ENCODE peak calls at places on chromosomes 5 and 9, in ten cellular contexts. One of them, this sample, is unnamed.

GRCh38 chr5:100142607-100143006 is 392.6 kb upstream of the FAM174A start:
- DNase-seq in effector memory CD4-positive, alpha-beta T cell: no peak
- DNase-seq in upper lobe of right lung: no peak
- DNase-seq in PC-3: no peak
- DNase-seq in mesendoderm: no peak
- DNase-seq in fibroblast of the aortic adventitia: no peak
- DNase-seq in Caco-2: no peak
- DNase-seq in AG09309: no peak
- DNase-seq in PC-9: no peak
- DNase-seq in BE2C: no peak
- DNase-seq in this sample: no peak

GRCh38 chr5:25448190-25448621 is 803.4 kb upstream of the CDH10 start:
- DNase-seq in effector memory CD4-positive, alpha-beta T cell: no peak
- DNase-seq in upper lobe of right lung: no peak
- DNase-seq in PC-3: peak; percentile 14
- DNase-seq in mesendoderm: peak; percentile 65
- DNase-seq in fibroblast of the aortic adventitia: no peak
- DNase-seq in Caco-2: no peak
- DNase-seq in AG09309: no peak
- DNase-seq in PC-9: no peak
- DNase-seq in BE2C: no peak
- DNase-seq in this sample: no peak

GRCh38 chr5:132254321-132254977 is 3.0 kb upstream of the PDLIM4 start:
- DNase-seq in effector memory CD4-positive, alpha-beta T cell: no peak
- DNase-seq in upper lobe of right lung: peak; percentile 65
- DNase-seq in PC-3: no peak
- DNase-seq in mesendoderm: no peak
- DNase-seq in fibroblast of the aortic adventitia: peak; percentile 59
- DNase-seq in Caco-2: peak; percentile 25
- DNase-seq in AG09309: no peak
- DNase-seq in PC-9: no peak
- DNase-seq in BE2C: no peak
- DNase-seq in this sample: peak; percentile 40

GRCh38 chr5:120872292-120872691 is 408.2 kb downstream of the PRR16 start:
- DNase-seq in effector memory CD4-positive, alpha-beta T cell: no peak
- DNase-seq in upper lobe of right lung: no peak
- DNase-seq in PC-3: no peak
- DNase-seq in mesendoderm: no peak
- DNase-seq in fibroblast of the aortic adventitia: peak; percentile 15
- DNase-seq in Caco-2: no peak
- DNase-seq in AG09309: peak; percentile 2
- DNase-seq in PC-9: no peak
- DNase-seq in BE2C: no peak
- DNase-seq in this sample: no peak

GRCh38 chr5:60929024-60929423 is 15.8 kb downstream of the ERCC8 start:
- DNase-seq in effector memory CD4-positive, alpha-beta T cell: no peak
- DNase-seq in upper lobe of right lung: no peak
- DNase-seq in PC-3: no peak
- DNase-seq in mesendoderm: no peak
- DNase-seq in fibroblast of the aortic adventitia: peak; percentile 20
- DNase-seq in Caco-2: no peak
- DNase-seq in AG09309: no peak
- DNase-seq in PC-9: no peak
- DNase-seq in BE2C: no peak
- DNase-seq in this sample: no peak

GRCh38 chr9:129517006-129517405 is 103.9 kb downstream of the C9orf50 start:
- DNase-seq in effector memory CD4-positive, alpha-beta T cell: no peak
- DNase-seq in upper lobe of right lung: no peak
- DNase-seq in PC-3: no peak
- DNase-seq in mesendoderm: no peak
- DNase-seq in fibroblast of the aortic adventitia: no peak
- DNase-seq in Caco-2: no peak
- DNase-seq in AG09309: no peak
- DNase-seq in PC-9: no peak
- DNase-seq in BE2C: no peak
- DNase-seq in this sample: no peak

GRCh38 chr5:179762079-179762780 is 29.6 kb downstream of the MAML1 start:
- DNase-seq in effector memory CD4-positive, alpha-beta T cell: peak; percentile 8
- DNase-seq in upper lobe of right lung: no peak
- DNase-seq in PC-3: peak; percentile 1
- DNase-seq in mesendoderm: peak; percentile 57
- DNase-seq in fibroblast of the aortic adventitia: peak; percentile 74
- DNase-seq in Caco-2: no peak
- DNase-seq in AG09309: peak; percentile 63
- DNase-seq in PC-9: no peak
- DNase-seq in BE2C: peak; percentile 57
- DNase-seq in this sample: no peak

GRCh38 chr9:101791938-101792337 is 53.5 kb upstream of the GRIN3A start:
- DNase-seq in effector memory CD4-positive, alpha-beta T cell: no peak
- DNase-seq in upper lobe of right lung: no peak
- DNase-seq in PC-3: peak; percentile 39
- DNase-seq in mesendoderm: peak; percentile 77
- DNase-seq in fibroblast of the aortic adventitia: peak; percentile 0
- DNase-seq in Caco-2: peak; percentile 55
- DNase-seq in AG09309: no peak
- DNase-seq in PC-9: no peak
- DNase-seq in BE2C: peak; percentile 59
- DNase-seq in this sample: no peak

GRCh38 chr9:68794898-68795297 is 89.9 kb downstream of the PIP5K1B start:
- DNase-seq in effector memory CD4-positive, alpha-beta T cell: no peak
- DNase-seq in upper lobe of right lung: no peak
- DNase-seq in PC-3: no peak
- DNase-seq in mesendoderm: peak; percentile 19
- DNase-seq in fibroblast of the aortic adventitia: no peak
- DNase-seq in Caco-2: peak; percentile 81
- DNase-seq in AG09309: no peak
- DNase-seq in PC-9: peak; percentile 52
- DNase-seq in BE2C: no peak
- DNase-seq in this sample: no peak

GRCh38 chr5:31097851-31098250 is 95.6 kb upstream of the CDH6 start:
- DNase-seq in effector memory CD4-positive, alpha-beta T cell: no peak
- DNase-seq in upper lobe of right lung: no peak
- DNase-seq in PC-3: no peak
- DNase-seq in mesendoderm: no peak
- DNase-seq in fibroblast of the aortic adventitia: no peak
- DNase-seq in Caco-2: no peak
- DNase-seq in AG09309: no peak
- DNase-seq in PC-9: no peak
- DNase-seq in BE2C: no peak
- DNase-seq in this sample: no peak

GRCh38 chr5:14204785-14205321 is 61.7 kb downstream of the TRIO start:
- DNase-seq in effector memory CD4-positive, alpha-beta T cell: no peak
- DNase-seq in upper lobe of right lung: peak; percentile 74
- DNase-seq in PC-3: peak; percentile 68
- DNase-seq in mesendoderm: peak; percentile 64
- DNase-seq in fibroblast of the aortic adventitia: peak; percentile 88
- DNase-seq in Caco-2: no peak
- DNase-seq in AG09309: peak; percentile 67
- DNase-seq in PC-9: no peak
- DNase-seq in BE2C: peak; percentile 37
- DNase-seq in this sample: no peak
- H3K4me3 ChIP-seq in effector memory CD4-positive, alpha-beta T cell: no peak overlapping the region
- H3K4me3 ChIP-seq in upper lobe of right lung: peak overlapping the region; percentile 7
- H3K4me3 ChIP-seq in PC-3: peak overlapping the region; percentile 1
- H3K4me3 ChIP-seq in mesendoderm: no peak overlapping the region
- H3K4me3 ChIP-seq in fibroblast of the aortic adventitia: peak overlapping the region; percentile 54
- H3K4me3 ChIP-seq in Caco-2: no peak overlapping the region
- H3K4me3 ChIP-seq in AG09309: peak overlapping the region; percentile 6
- H3K4me3 ChIP-seq in PC-9: no peak overlapping the region
- H3K4me3 ChIP-seq in BE2C: no peak overlapping the region
- H3K4me3 ChIP-seq in this sample: no peak overlapping the region

DNA sequence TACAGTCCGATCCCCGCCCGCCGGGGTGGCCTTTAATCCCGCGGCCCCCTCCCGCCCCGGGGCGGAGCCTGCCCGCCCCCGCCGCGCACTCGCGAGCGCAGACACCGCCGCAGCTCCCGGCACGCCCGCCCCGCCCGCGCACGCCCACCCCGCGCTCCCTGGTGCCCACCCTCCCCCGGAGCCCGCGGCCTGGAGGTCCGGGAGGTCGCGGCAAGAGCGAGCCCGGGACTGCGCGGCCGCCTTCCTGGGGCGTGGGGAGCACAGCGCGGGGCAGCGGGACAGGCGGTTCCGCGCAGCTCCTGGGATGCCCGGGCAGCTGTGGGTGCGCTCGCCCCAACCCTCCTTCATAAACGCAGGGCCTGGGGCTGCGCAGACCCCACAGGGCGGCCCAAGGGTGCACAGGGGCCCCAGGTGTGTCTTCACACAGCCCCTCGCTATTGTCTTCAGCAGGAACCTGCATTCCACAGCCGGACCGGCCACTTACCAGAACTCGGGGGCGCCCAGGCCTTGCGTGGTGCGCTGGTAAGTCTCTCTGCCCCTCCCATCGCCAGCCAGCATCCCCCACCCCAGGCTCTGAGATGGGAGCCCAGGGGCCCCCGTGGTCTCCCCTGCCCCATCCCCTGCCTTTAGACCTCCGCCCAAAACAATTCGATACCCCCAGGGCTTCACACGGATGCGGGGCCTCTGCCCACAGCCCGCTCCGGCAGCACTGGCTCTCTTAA is at the start of gene SLC9A3:
- DNase-seq in effector memory CD4-positive, alpha-beta T cell: no peak
- DNase-seq in upper lobe of right lung: no peak
- DNase-seq in PC-3: no peak
- DNase-seq in mesendoderm: no peak
- DNase-seq in fibroblast of the aortic adventitia: no peak
- DNase-seq in Caco-2: no peak
- DNase-seq in AG09309: no peak
- DNase-seq in PC-9: no peak
- DNase-seq in BE2C: no peak
- DNase-seq in this sample: no peak
- H3K4me3 ChIP-seq in effector memory CD4-positive, alpha-beta T cell: no peak within 1 kb of the TSS
- H3K4me3 ChIP-seq in upper lobe of right lung: peak within 1 kb of the TSS; percentile 16
- H3K4me3 ChIP-seq in PC-3: no peak within 1 kb of the TSS
- H3K4me3 ChIP-seq in mesendoderm: no peak within 1 kb of the TSS
- H3K4me3 ChIP-seq in fibroblast of the aortic adventitia: no peak within 1 kb of the TSS
- H3K4me3 ChIP-seq in Caco-2: peak within 1 kb of the TSS; percentile 38
- H3K4me3 ChIP-seq in AG09309: no peak within 1 kb of the TSS
- H3K4me3 ChIP-seq in PC-9: no peak within 1 kb of the TSS
- H3K4me3 ChIP-seq in BE2C: no peak within 1 kb of the TSS
- H3K4me3 ChIP-seq in this sample: no peak within 1 kb of the TSS

GRCh38 chr5:322942-323879 is 1.7 kb downstream of the AHRR start:
- DNase-seq in effector memory CD4-positive, alpha-beta T cell: no peak
- DNase-seq in upper lobe of right lung: peak; percentile 57
- DNase-seq in PC-3: no peak
- DNase-seq in mesendoderm: peak; percentile 45
- DNase-seq in fibroblast of the aortic adventitia: no peak
- DNase-seq in Caco-2: no peak
- DNase-seq in AG09309: no peak
- DNase-seq in PC-9: no peak
- DNase-seq in BE2C: no peak
- DNase-seq in this sample: peak; percentile 75

GRCh38 chr5:322281-322941 is 897 bp downstream of the AHRR start:
- DNase-seq in effector memory CD4-positive, alpha-beta T cell: no peak
- DNase-seq in upper lobe of right lung: peak; percentile 69
- DNase-seq in PC-3: no peak
- DNase-seq in mesendoderm: no peak
- DNase-seq in fibroblast of the aortic adventitia: peak; percentile 30
- DNase-seq in Caco-2: no peak
- DNase-seq in AG09309: no peak
- DNase-seq in PC-9: no peak
- DNase-seq in BE2C: no peak
- DNase-seq in this sample: no peak

GRCh38 chr5:320524-321232 is 836 bp upstream of the AHRR start:
- DNase-seq in effector memory CD4-positive, alpha-beta T cell: no peak
- DNase-seq in upper lobe of right lung: peak; percentile 65
- DNase-seq in PC-3: no peak
- DNase-seq in mesendoderm: no peak
- DNase-seq in fibroblast of the aortic adventitia: no peak
- DNase-seq in Caco-2: no peak
- DNase-seq in AG09309: no peak
- DNase-seq in PC-9: no peak
- DNase-seq in BE2C: no peak
- DNase-seq in this sample: peak; percentile 70

GRCh38 chr5:321726-322251 is 275 bp downstream of the AHRR start:
- DNase-seq in effector memory CD4-positive, alpha-beta T cell: no peak
- DNase-seq in upper lobe of right lung: peak; percentile 65
- DNase-seq in PC-3: no peak
- DNase-seq in mesendoderm: no peak
- DNase-seq in fibroblast of the aortic adventitia: no peak
- DNase-seq in Caco-2: no peak
- DNase-seq in AG09309: no peak
- DNase-seq in PC-9: no peak
- DNase-seq in BE2C: no peak
- DNase-seq in this sample: peak; percentile 68

GRCh38 chr5:321233-321725 is at the start of gene AHRR:
- DNase-seq in effector memory CD4-positive, alpha-beta T cell: no peak
- DNase-seq in upper lobe of right lung: peak; percentile 84
- DNase-seq in PC-3: peak; percentile 75
- DNase-seq in mesendoderm: peak; percentile 73
- DNase-seq in fibroblast of the aortic adventitia: peak; percentile 55
- DNase-seq in Caco-2: peak; percentile 55
- DNase-seq in AG09309: no peak
- DNase-seq in PC-9: no peak
- DNase-seq in BE2C: peak; percentile 73
- DNase-seq in this sample: peak; percentile 73
- H3K4me3 ChIP-seq in effector memory CD4-positive, alpha-beta T cell: peak within 1 kb of the TSS; percentile 49
- H3K4me3 ChIP-seq in upper lobe of right lung: peak within 1 kb of the TSS; percentile 62
- H3K4me3 ChIP-seq in PC-3: peak within 1 kb of the TSS; percentile 95
- H3K4me3 ChIP-seq in mesendoderm: no peak within 1 kb of the TSS
- H3K4me3 ChIP-seq in fibroblast of the aortic adventitia: peak within 1 kb of the TSS; percentile 79
- H3K4me3 ChIP-seq in Caco-2: peak within 1 kb of the TSS; percentile 56
- H3K4me3 ChIP-seq in AG09309: peak within 1 kb of the TSS; percentile 94
- H3K4me3 ChIP-seq in PC-9: no peak within 1 kb of the TSS
- H3K4me3 ChIP-seq in BE2C: peak within 1 kb of the TSS; percentile 48
- H3K4me3 ChIP-seq in this sample: peak within 1 kb of the TSS; percentile 44

GRCh38 chr9:110986529-110986928 is 51.7 kb downstream of the LPAR1 start:
- DNase-seq in effector memory CD4-positive, alpha-beta T cell: no peak
- DNase-seq in upper lobe of right lung: no peak
- DNase-seq in PC-3: no peak
- DNase-seq in mesendoderm: no peak
- DNase-seq in fibroblast of the aortic adventitia: no peak
- DNase-seq in Caco-2: no peak
- DNase-seq in AG09309: no peak
- DNase-seq in PC-9: no peak
- DNase-seq in BE2C: no peak
- DNase-seq in this sample: no peak

GRCh38 chr9:110980261-110980660 is 58.0 kb downstream of the LPAR1 start:
- DNase-seq in effector memory CD4-positive, alpha-beta T cell: no peak
- DNase-seq in upper lobe of right lung: no peak
- DNase-seq in PC-3: no peak
- DNase-seq in mesendoderm: peak; percentile 70
- DNase-seq in fibroblast of the aortic adventitia: no peak
- DNase-seq in Caco-2: no peak
- DNase-seq in AG09309: no peak
- DNase-seq in PC-9: no peak
- DNase-seq in BE2C: no peak
- DNase-seq in this sample: no peak

GRCh38 chr9:110979636-110980035 is 58.6 kb downstream of the LPAR1 start:
- DNase-seq in effector memory CD4-positive, alpha-beta T cell: no peak
- DNase-seq in upper lobe of right lung: no peak
- DNase-seq in PC-3: no peak
- DNase-seq in mesendoderm: peak; percentile 35
- DNase-seq in fibroblast of the aortic adventitia: peak; percentile 36
- DNase-seq in Caco-2: no peak
- DNase-seq in AG09309: no peak
- DNase-seq in PC-9: no peak
- DNase-seq in BE2C: no peak
- DNase-seq in this sample: no peak

GRCh38 chr9:110990481-110990880 is 47.8 kb downstream of the LPAR1 start:
- DNase-seq in effector memory CD4-positive, alpha-beta T cell: no peak
- DNase-seq in upper lobe of right lung: no peak
- DNase-seq in PC-3: no peak
- DNase-seq in mesendoderm: no peak
- DNase-seq in fibroblast of the aortic adventitia: no peak
- DNase-seq in Caco-2: no peak
- DNase-seq in AG09309: no peak
- DNase-seq in PC-9: no peak
- DNase-seq in BE2C: no peak
- DNase-seq in this sample: no peak

GRCh38 chr9:110984890-110985437 is 53.3 kb downstream of the LPAR1 start:
- DNase-seq in effector memory CD4-positive, alpha-beta T cell: no peak
- DNase-seq in upper lobe of right lung: no peak
- DNase-seq in PC-3: no peak
- DNase-seq in mesendoderm: no peak
- DNase-seq in fibroblast of the aortic adventitia: no peak
- DNase-seq in Caco-2: no peak
- DNase-seq in AG09309: no peak
- DNase-seq in PC-9: no peak
- DNase-seq in BE2C: no peak
- DNase-seq in this sample: no peak
- H3K4me3 ChIP-seq in effector memory CD4-positive, alpha-beta T cell: no peak overlapping the region
- H3K4me3 ChIP-seq in upper lobe of right lung: no peak overlapping the region
- H3K4me3 ChIP-seq in PC-3: no peak overlapping the region
- H3K4me3 ChIP-seq in mesendoderm: no peak overlapping the region
- H3K4me3 ChIP-seq in fibroblast of the aortic adventitia: no peak overlapping the region
- H3K4me3 ChIP-seq in Caco-2: no peak overlapping the region
- H3K4me3 ChIP-seq in AG09309: no peak overlapping the region
- H3K4me3 ChIP-seq in PC-9: no peak overlapping the region
- H3K4me3 ChIP-seq in BE2C: no peak overlapping the region
- H3K4me3 ChIP-seq in this sample: no peak overlapping the region